ENCODE peak calls at places on chromosome 22, in eight cellular contexts. I is stomach; G is ovary; V is nephron progenitor cell; A is spleen; O is WTC11; F is astrocyte; H is CD4-positive, alpha-beta T cell. D is an unnamed sample.

GRCh38 chr22:27112273-27112672 is 454.9 kb downstream of the MIAT start:
- DNase-seq in I (no peak), G (no peak), V (no peak), A (no peak), O (no peak), F (no peak), H (no peak), D (no peak)

GRCh38 chr22:27632451-27633295 is 168.9 kb downstream of the MN1 start:
- DNase-seq in I (no peak), G (no peak), V (peak), A (no peak), O (no peak), F (peak), H (no peak), D (no peak)

GRCh38 chr22:48084041-48084748 is 1321.7 kb downstream of the TBC1D22A start:
- DNase-seq in I (no peak), G (no peak), V (no peak), A (peak), O (no peak), F (no peak), H (no peak), D (no peak)

GRCh38 chr22:40121463-40121862 is 56.3 kb upstream of the TNRC6B start:
- DNase-seq in I (peak), G (no peak), V (no peak), A (no peak), O (no peak), F (no peak), H (no peak), D (peak)

GRCh38 chr22:35785181-35785923 is 67.7 kb downstream of the APOL5 start:
- DNase-seq in I (no peak), G (no peak), V (no peak), A (no peak), O (no peak), F (peak), H (no peak), D (no peak)

GRCh38 chr22:45323695-45324094 is 14.0 kb downstream of the FAM118A start:
- DNase-seq in I (no peak), G (no peak), V (no peak), A (peak), O (no peak), F (no peak), H (no peak), D (no peak)

GRCh38 chr22:23779083-23779482 is 6.4 kb downstream of the MMP11 start:
- DNase-seq in I (no peak), G (no peak), V (no peak), A (no peak), O (no peak), F (no peak), H (no peak), D (no peak)

GRCh38 chr22:47204002-47204979 is 441.8 kb downstream of the TBC1D22A start:
- DNase-seq in I (peak), G (peak), V (no peak), A (peak), O (no peak), F (no peak), H (no peak), D (no peak)

GRCh38 chr22:30208631-30209603 is 37.6 kb downstream of the LIF start:
- DNase-seq in I (peak), G (peak), V (no peak), A (no peak), O (no peak), F (peak), H (no peak), D (peak)

GRCh38 chr22:24370426-24370825 is 57.0 kb upstream of the ADORA2A start:
- DNase-seq in I (no peak), G (no peak), V (no peak), A (no peak), O (no peak), F (no peak), H (no peak), D (no peak)

GRCh38 chr22:25777870-25778269 is 35.9 kb downstream of the MYO18B start:
- DNase-seq in I (no peak), G (no peak), V (no peak), A (no peak), O (no peak), F (peak), H (no peak), D (no peak)

GRCh38 chr22:47334596-47334995 is 572.1 kb downstream of the TBC1D22A start:
- DNase-seq in I (no peak), G (no peak), V (no peak), A (no peak), O (no peak), F (no peak), H (no peak), D (no peak)

GRCh38 chr22:36563001-36563400 is 34.0 kb upstream of the EIF3D start:
- DNase-seq in I (no peak), G (no peak), V (no peak), A (no peak), O (no peak), F (no peak), H (no peak), D (no peak)

GRCh38 chr22:25564979-25565677 is 653 bp downstream of the GRK3 start:
- DNase-seq in I (no peak), G (peak), V (no peak), A (peak), O (peak), F (no peak), H (no peak), D (peak)

GRCh38 chr22:48663297-48663696 is 1164.4 kb downstream of the BRD1 start:
- DNase-seq in I (no peak), G (no peak), V (no peak), A (no peak), O (no peak), F (no peak), H (no peak), D (no peak)

GRCh38 chr22:24592144-24592845 is 578 bp downstream of the LRRC75B start:
- DNase-seq in I (no peak), G (peak), V (no peak), A (no peak), O (peak), F (peak), H (no peak), D (peak)

GRCh38 chr22:25942989-25943411 is 201.0 kb downstream of the MYO18B start:
- DNase-seq in I (no peak), G (no peak), V (no peak), A (no peak), O (peak), F (no peak), H (no peak), D (no peak)

GRCh38 chr22:30602049-30602448 is 4.9 kb upstream of the TCN2 start:
- DNase-seq in I (no peak), G (no peak), V (no peak), A (no peak), O (no peak), F (peak), H (no peak), D (no peak)

GRCh38 chr22:31138126-31138525 is 2.2 kb downstream of the PLA2G3 start:
- DNase-seq in I (no peak), G (no peak), V (no peak), A (no peak), O (no peak), F (no peak), H (no peak), D (no peak)

GRCh38 chr22:37623075-37624016 is 14.7 kb downstream of the GGA1 start:
- DNase-seq in I (peak), G (peak), V (peak), A (peak), O (peak), F (no peak), H (peak), D (peak)

GRCh38 chr22:35921777-35922176 is 106.8 kb downstream of the RBFOX2 start:
- DNase-seq in I (peak), G (peak), V (peak), A (no peak), O (peak), F (peak), H (no peak), D (peak)

GRCh38 chr22:30305519-30305905 is 16.2 kb upstream of the CASTOR1 start:
- DNase-seq in I (peak), G (peak), V (no peak), A (peak), O (no peak), F (no peak), H (peak), D (peak)

GRCh38 chr22:43862074-43862881 is at the start of gene SULT4A1:
- DNase-seq in I (no peak), G (no peak), V (peak), A (peak), O (peak), F (peak), H (no peak), D (no peak)

GRCh38 chr22:37267661-37268413 is 14.5 kb upstream of the CYTH4 start:
- DNase-seq in I (no peak), G (no peak), V (no peak), A (peak), O (no peak), F (no peak), H (no peak), D (no peak)

GRCh38 chr22:27537481-27537891 is 264.1 kb downstream of the MN1 start:
- DNase-seq in I (no peak), G (peak), V (peak), A (peak), O (no peak), F (no peak), H (no peak), D (peak)

GRCh38 chr22:32589007-32589406 is 114.4 kb downstream of the FBXO7 start:
- DNase-seq in I (no peak), G (no peak), V (no peak), A (no peak), O (no peak), F (no peak), H (no peak), D (no peak)

GRCh38 chr22:36220457-36220921 is 18.8 kb downstream of the APOL2 start:
- DNase-seq in I (no peak), G (peak), V (no peak), A (no peak), O (no peak), F (peak), H (no peak), D (no peak)

GRCh38 chr22:38316340-38317236 is 645 bp downstream of the CSNK1E start:
- DNase-seq in I (peak), G (peak), V (peak), A (peak), O (no peak), F (peak), H (peak), D (peak)

GRCh38 chr22:46070215-46070721 is 80.1 kb upstream of the PPARA start:
- DNase-seq in I (peak), G (peak), V (peak), A (peak), O (peak), F (no peak), H (no peak), D (peak)

GRCh38 chr22:44663256-44663999 is 38.6 kb upstream of the PRR5 start:
- DNase-seq in I (no peak), G (no peak), V (no peak), A (no peak), O (no peak), F (no peak), H (no peak), D (no peak)

GRCh38 chr22:36386900-36387663 is 685 bp downstream of the MYH9 start:
- DNase-seq in I (peak), G (peak), V (peak), A (peak), O (peak), F (no peak), H (no peak), D (peak)

GRCh38 chr22:26502688-26503561 is 9.3 kb downstream of the TFIP11 start:
- DNase-seq in I (peak), G (no peak), V (peak), A (peak), O (peak), F (peak), H (peak), D (peak)

GRCh38 chr22:31646186-31647019 is 15.6 kb downstream of the PISD start:
- DNase-seq in I (no peak), G (no peak), V (no peak), A (no peak), O (no peak), F (peak), H (no peak), D (no peak)

GRCh38 chr22:46734830-46735453 is 3.1 kb downstream of the CERK start:
- DNase-seq in I (peak), G (no peak), V (no peak), A (peak), O (no peak), F (no peak), H (peak), D (peak)

GRCh38 chr22:35359380-35360065 is 21.4 kb upstream of the HMOX1 start:
- DNase-seq in I (no peak), G (no peak), V (no peak), A (no peak), O (no peak), F (no peak), H (no peak), D (no peak)

GRCh38 chr22:42138122-42138770 is 7.6 kb upstream of the CYP2D6 start:
- DNase-seq in I (no peak), G (no peak), V (no peak), A (no peak), O (no peak), F (no peak), H (no peak), D (no peak)

GRCh38 chr22:42127606-42128005 is 3.0 kb downstream of the CYP2D6 start:
- DNase-seq in I (no peak), G (no peak), V (no peak), A (no peak), O (no peak), F (no peak), H (no peak), D (no peak)

GRCh38 chr22:42131562-42131961 is 952 bp upstream of the CYP2D6 start:
- DNase-seq in I (no peak), G (no peak), V (no peak), A (no peak), O (no peak), F (no peak), H (no peak), D (no peak)

GRCh38 chr22:42134033-42135020 is 3.7 kb upstream of the CYP2D6 start:
- DNase-seq in I (no peak), G (no peak), V (no peak), A (no peak), O (no peak), F (no peak), H (no peak), D (no peak)

DNA sequence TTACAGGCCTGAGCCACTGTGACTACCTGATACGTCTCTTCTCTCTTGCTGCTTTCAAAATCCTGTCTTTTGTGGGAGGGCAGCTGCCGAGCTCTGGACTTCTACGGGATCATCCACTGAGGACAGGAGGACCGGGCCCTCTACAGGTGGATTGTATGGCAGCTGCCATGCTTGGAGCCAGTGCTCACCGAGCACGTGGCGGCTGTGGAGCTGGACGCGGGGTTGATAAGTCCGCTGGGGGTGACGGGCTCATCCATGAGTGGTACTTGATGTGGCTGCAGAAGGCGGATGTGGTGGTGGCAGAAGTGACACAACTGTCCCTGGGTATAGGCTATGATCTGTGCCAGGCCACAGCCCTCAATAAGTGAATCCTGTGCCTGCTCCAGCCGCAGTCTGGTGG is 1.8 kb upstream of the CYP2D6 start:
- DNase-seq in I (no peak), G (no peak), V (no peak), A (no peak), O (no peak), F (no peak), H (no peak), D (no peak)
- TF ChIP-seq CTCF in I (no peak), G (no peak), V (no peak), A (no peak), O (no peak), F (no peak), H (no peak), D (no peak)

GRCh38 chr22:19723990-19724827 is 870 bp downstream of the GP1BB start:
- DNase-seq in I (no peak), G (no peak), V (peak), A (no peak), O (peak), F (peak), H (no peak), D (no peak)
- TF ChIP-seq CTCF in I (no peak), G (no peak), V (no peak), A (no peak), O (peak), F (no peak), H (no peak), D (no peak)

DNA sequence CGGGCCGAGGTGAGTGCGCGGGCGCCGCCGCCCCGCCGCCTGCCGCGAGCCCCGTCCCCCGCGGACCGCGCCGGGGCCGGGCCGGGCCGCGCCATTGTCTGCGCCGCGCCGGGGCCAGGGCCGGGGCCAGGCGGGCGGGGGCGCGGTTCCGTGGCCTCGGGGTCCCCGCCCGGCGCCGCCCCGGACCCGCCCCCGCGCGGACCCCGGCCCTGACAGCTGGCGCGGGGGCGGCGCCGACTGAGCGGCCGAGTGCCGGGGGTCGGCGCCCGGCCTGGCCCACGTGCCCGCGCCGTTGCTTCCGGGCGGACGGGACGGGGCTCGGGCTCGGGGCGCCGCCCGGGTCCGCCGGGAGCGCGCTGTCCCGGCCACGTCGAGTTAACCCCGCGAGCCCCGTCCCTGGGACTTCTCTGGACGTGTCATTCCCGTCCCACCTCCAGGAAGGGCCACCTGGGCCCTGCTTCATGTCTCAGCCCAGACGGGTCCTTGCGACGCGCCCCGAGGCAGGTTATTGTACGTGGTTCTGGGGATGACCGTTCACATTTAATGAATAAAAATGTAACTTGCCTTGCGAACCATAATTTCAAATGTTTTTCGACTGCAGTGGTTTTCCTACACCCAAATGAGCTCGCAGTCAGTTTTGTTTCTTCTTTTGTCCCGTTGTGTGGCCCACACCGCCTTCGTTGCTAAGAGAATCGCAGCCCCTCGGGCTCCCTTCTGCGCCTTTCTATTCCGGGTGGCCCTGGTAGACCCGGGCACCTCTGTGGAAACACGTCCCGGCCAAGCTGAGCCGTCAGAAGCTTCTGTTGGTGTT is 542 bp downstream of the ZBED4 start:
- DNase-seq in I (no peak), G (no peak), V (peak), A (peak), O (no peak), F (no peak), H (no peak), D (peak)
- TF ChIP-seq CTCF in I (no peak), G (no peak), V (no peak), A (no peak), O (no peak), F (no peak), H (no peak), D (no peak)

GRCh38 chr22:22462813-22463567 is 45.6 kb downstream of the ZNF280B start:
- DNase-seq in I (no peak), G (no peak), V (no peak), A (no peak), O (no peak), F (no peak), H (no peak), D (no peak)
- TF ChIP-seq CTCF in I (no peak), G (no peak), V (no peak), A (no peak), O (no peak), F (peak), H (no peak), D (no peak)

GRCh38 chr22:29032014-29032475 is 29.6 kb downstream of the C22orf31 start:
- DNase-seq in I (no peak), G (no peak), V (no peak), A (no peak), O (no peak), F (no peak), H (no peak), D (no peak)

GRCh38 chr22:29030016-29030617 is 31.5 kb downstream of the C22orf31 start:
- DNase-seq in I (peak), G (no peak), V (no peak), A (no peak), O (no peak), F (peak), H (no peak), D (no peak)

GRCh38 chr22:29032584-29032983 is 29.0 kb downstream of the C22orf31 start:
- DNase-seq in I (peak), G (no peak), V (no peak), A (no peak), O (no peak), F (peak), H (no peak), D (no peak)

GRCh38 chr22:29030618-29031235 is 30.9 kb downstream of the C22orf31 start:
- DNase-seq in I (peak), G (peak), V (peak), A (peak), O (peak), F (peak), H (no peak), D (peak)

DNA sequence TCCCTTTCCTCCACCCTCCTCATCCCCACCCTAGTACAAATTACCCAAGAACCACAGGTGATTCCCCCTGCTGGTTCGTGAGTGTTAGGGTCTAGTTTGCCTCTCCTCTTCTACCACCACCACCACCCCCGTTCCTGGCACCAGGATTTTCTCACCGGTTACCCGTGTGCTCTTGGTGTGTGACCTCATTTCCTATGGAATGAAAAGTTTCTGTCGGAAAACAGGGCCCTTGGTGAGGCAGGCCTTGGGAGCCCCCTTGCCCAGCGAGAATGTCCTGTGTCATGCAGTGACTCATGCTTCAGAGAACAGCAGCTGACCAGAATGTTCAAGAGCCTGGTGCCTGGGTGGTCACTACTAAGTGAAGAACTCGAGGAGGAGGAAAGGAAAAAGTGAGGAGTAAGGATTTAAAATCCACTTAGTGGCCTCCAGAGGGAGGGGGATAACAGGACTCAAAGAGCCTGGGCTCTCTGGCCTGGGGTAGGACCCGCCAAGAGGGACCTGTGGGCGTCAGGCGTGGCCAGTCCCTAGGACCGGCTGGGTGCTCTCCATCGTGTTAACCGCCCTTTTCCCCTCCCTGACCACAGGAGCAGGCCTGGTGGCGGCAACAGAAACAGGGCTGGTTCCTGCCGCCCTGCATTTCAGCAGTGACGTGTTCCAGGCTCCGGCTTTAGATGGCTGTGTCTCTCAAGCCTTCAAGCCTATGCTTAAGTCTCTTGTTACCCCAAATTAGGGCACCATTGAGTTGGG is 30.2 kb downstream of the C22orf31 start:
- DNase-seq in I (peak), G (peak), V (peak), A (no peak), O (no peak), F (peak), H (no peak), D (peak)
- TF ChIP-seq CTCF in I (no peak), G (no peak), V (no peak), A (no peak), O (no peak), F (no peak), H (no peak), D (no peak)